ENCODE peak calls at places on chromosomes 1 and 21, in nine cellular contexts. I is esophagus squamous epithelium, V is GM12865, F is HCT116, K is RWPE2, B is GM12878, H is psoas muscle, U is left ventricle myocardium inferior, W is mucosa of descending colon. P is an unnamed sample.

GRCh38 chr1:227756172-227756959 is 21.1 kb downstream of the SNAP47 start:
- DNase-seq in I (no peak), V (peak), F (no peak), K (no peak), B (no peak), H (peak), U (no peak), W (no peak), P (peak)

GRCh38 chr21:46622226-46622625 is 13.2 kb upstream of the PRMT2 start:
- DNase-seq in I (no peak), V (no peak), F (no peak), K (no peak), B (no peak), H (peak), U (peak), W (no peak), P (peak)

GRCh38 chr1:34155851-34156250 is 9.2 kb downstream of the CSMD2 start:
- DNase-seq in I (no peak), V (no peak), F (no peak), K (no peak), B (no peak), H (no peak), U (no peak), W (no peak), P (no peak)

GRCh38 chr1:67372136-67372535 is 58.1 kb downstream of the SERBP1 start:
- DNase-seq in I (no peak), V (no peak), F (no peak), K (no peak), B (no peak), H (no peak), U (no peak), W (no peak), P (no peak)

GRCh38 chr21:46128106-46128982 is 27.0 kb downstream of the FTCD start:
- DNase-seq in I (no peak), V (no peak), F (no peak), K (peak), B (no peak), H (peak), U (peak), W (peak), P (no peak)

GRCh38 chr1:46643368-46643775 is 24.8 kb downstream of the ATPAF1 start:
- DNase-seq in I (no peak), V (no peak), F (no peak), K (no peak), B (no peak), H (no peak), U (no peak), W (no peak), P (no peak)

GRCh38 chr1:151047591-151047924 is at the start of gene C1orf56:
- DNase-seq in I (no peak), V (peak), F (no peak), K (no peak), B (no peak), H (peak), U (peak), W (peak), P (peak)

GRCh38 chr1:63817152-63817667 is 43.4 kb downstream of the ROR1 start:
- DNase-seq in I (no peak), V (no peak), F (no peak), K (no peak), B (no peak), H (no peak), U (no peak), W (no peak), P (no peak)

GRCh38 chr1:61293986-61294504 is 211.7 kb downstream of the NFIA start:
- DNase-seq in I (no peak), V (no peak), F (no peak), K (no peak), B (no peak), H (no peak), U (no peak), W (no peak), P (no peak)

GRCh38 chr1:213123532-213123931 is 72.5 kb downstream of the RPS6KC1 start:
- DNase-seq in I (no peak), V (no peak), F (peak), K (no peak), B (no peak), H (no peak), U (no peak), W (no peak), P (no peak)

GRCh38 chr1:8047112-8047511 is 21.0 kb upstream of the ERRFI1 start:
- DNase-seq in I (no peak), V (no peak), F (no peak), K (no peak), B (no peak), H (no peak), U (no peak), W (no peak), P (no peak)

GRCh38 chr1:9718006-9718680 is 66.6 kb downstream of the PIK3CD start:
- DNase-seq in I (no peak), V (no peak), F (no peak), K (no peak), B (no peak), H (no peak), U (no peak), W (no peak), P (no peak)

GRCh38 chr1:198157847-198158765 is 1.3 kb downstream of the NEK7 start:
- DNase-seq in I (no peak), V (peak), F (no peak), K (no peak), B (no peak), H (no peak), U (no peak), W (no peak), P (peak)

DNA sequence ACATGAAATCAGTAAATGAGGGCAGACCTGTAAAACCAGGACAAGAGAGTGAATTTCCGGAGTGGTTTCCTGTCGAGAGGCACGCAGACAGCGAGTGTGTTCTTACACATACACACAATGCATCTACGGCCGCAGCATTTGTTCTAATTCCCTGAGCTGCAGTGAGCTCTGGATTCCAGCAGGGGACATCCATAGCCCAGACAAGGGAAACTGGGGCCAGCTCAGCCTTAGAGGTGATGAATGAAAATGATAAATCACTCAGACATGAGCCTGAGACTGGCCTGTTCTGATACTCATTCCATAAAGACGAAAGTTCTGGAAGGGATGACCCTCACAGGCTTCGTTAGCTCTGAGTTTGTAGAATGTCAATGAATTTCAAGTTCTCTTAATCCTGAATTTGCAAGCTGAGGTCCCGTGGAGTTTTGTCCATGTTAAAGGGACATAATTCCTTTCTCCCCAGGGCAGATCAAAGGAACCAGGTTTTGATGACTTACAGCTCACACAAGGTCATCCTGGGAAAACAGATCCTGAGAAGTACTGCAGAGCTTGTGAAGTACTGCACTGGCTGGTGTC is 207.9 kb upstream of the C1orf87 start:
- DNase-seq in I (no peak), V (peak), F (peak), K (peak), B (peak), H (peak), U (peak), W (peak), P (peak)
- H3K4me3 ChIP-seq in I (no peak), V (no peak), F (peak), K (no peak), B (no peak), H (no peak), U (no peak), W (no peak), P (no peak)

DNA sequence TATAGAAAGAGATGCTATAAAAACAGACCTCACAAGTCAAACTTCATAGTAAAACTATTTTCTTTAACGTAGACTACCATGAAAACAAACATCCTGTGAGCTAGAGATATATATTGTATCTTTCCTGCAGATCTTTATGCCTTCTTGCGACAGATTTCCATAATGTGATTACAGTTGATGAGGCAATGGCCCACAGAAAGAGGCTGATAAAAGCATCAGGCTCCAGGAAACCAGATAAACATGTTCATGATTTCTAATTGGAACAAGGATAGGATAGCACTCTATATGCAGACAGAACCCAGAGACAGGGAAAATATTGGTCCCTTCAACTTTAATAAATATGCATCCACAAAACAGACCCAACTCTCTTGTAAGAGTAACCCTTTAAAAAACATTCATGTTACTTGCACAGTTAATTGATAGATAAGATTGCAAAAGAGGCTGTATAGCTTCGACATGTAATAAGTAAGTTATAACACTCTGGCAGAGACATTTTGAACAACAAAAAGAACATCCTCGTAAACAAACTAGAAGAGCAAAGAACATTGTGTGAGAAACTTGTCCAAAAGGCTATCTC is 329.4 kb downstream of the AGBL4 start:
- DNase-seq in I (no peak), V (no peak), F (no peak), K (no peak), B (no peak), H (no peak), U (no peak), W (no peak), P (no peak)
- H3K4me3 ChIP-seq in I (no peak), V (no peak), F (no peak), K (no peak), B (no peak), H (no peak), U (no peak), W (no peak), P (no peak)

GRCh38 chr1:25543106-25543424 is 341 bp upstream of the LDLRAP1 start:
- DNase-seq in I (no peak), V (no peak), F (no peak), K (no peak), B (no peak), H (no peak), U (no peak), W (no peak), P (no peak)
- H3K4me3 ChIP-seq in I (peak), V (no peak), F (peak), K (peak), B (no peak), H (peak), U (peak), W (no peak), P (peak)

GRCh38 chr1:20070357-20070756 is 363 bp downstream of the PLA2G5 start:
- DNase-seq in I (no peak), V (no peak), F (no peak), K (no peak), B (no peak), H (no peak), U (no peak), W (no peak), P (no peak)
- H3K4me3 ChIP-seq in I (peak), V (no peak), F (no peak), K (no peak), B (no peak), H (peak), U (peak), W (no peak), P (no peak)

GRCh38 chr1:159845751-159846531 is 16.5 kb downstream of the VSIG8 start:
- DNase-seq in I (no peak), V (no peak), F (no peak), K (no peak), B (no peak), H (no peak), U (no peak), W (peak), P (no peak)
- H3K4me3 ChIP-seq in I (no peak), V (no peak), F (no peak), K (no peak), B (no peak), H (no peak), U (no peak), W (no peak), P (no peak)

P was measured in adrenal gland.